ENCODE peak calls at places on chromosomes 3 and 15, in six cellular contexts. C is HT1080; P is stimulated activated effector memory CD8-positive, alpha-beta T cell treated with anti-CD3 and anti-CD28 coated beads, Interleukin-12 subunit alpha, Interleukin-12 subunit beta, amount 100 ng/mL, for 72 hours; N is H4; R is GM23248; J is A172. H is an unnamed sample.

GRCh38 chr3:58965870-58966269 is 84.0 kb downstream of the CFAP20DC start:
- DNase-seq in C (no peak), P (no peak), N (no peak), R (peak; percentile 43), J (no peak), H (no peak)

GRCh38 chr3:119781330-119782198 is at the start of gene NR1I2:
- DNase-seq in C (peak; percentile 25), P (no peak), N (no peak), R (no peak), J (no peak), H (no peak)

GRCh38 chr15:88704791-88705768 is 66.3 kb downstream of the ISG20 start:
- DNase-seq in C (no peak), P (no peak), N (no peak), R (peak; percentile 45), J (no peak), H (no peak)

GRCh38 chr15:60137711-60138396 is 133.7 kb downstream of the FOXB1 start:
- DNase-seq in C (peak; percentile 86), P (no peak), N (peak; percentile 32), R (peak; percentile 71), J (peak; percentile 52), H (no peak)

GRCh38 chr15:98923159-98923558 is 84.4 kb downstream of the PGPEP1L start:
- DNase-seq in C (no peak), P (no peak), N (no peak), R (no peak), J (no peak), H (no peak)

GRCh38 chr3:196501316-196502064 is 2.1 kb downstream of the RNF168 start:
- DNase-seq in C (peak; percentile 33), P (no peak), N (no peak), R (peak; percentile 61), J (no peak), H (no peak)

GRCh38 chr15:100713163-100713867 is 110.9 kb downstream of the ASB7 start:
- DNase-seq in C (peak; percentile 95), P (no peak), N (peak; percentile 94), R (peak; percentile 71), J (peak; percentile 94), H (no peak)

GRCh38 chr15:72233759-72234158 is 2.8 kb upstream of the PKM start:
- DNase-seq in C (no peak), P (no peak), N (no peak), R (no peak), J (no peak), H (no peak)

GRCh38 chr15:71687902-71688508 is 122.3 kb upstream of the NR2E3 start:
- DNase-seq in C (no peak), P (no peak), N (no peak), R (peak; percentile 56), J (no peak), H (no peak)

GRCh38 chr3:58176827-58177489 is 33.8 kb downstream of the DNASE1L3 start:
- DNase-seq in C (no peak), P (no peak), N (no peak), R (peak; percentile 24), J (no peak), H (no peak)

GRCh38 chr3:46538803-46539442 is 27.2 kb downstream of the LRRC2 start:
- DNase-seq in C (peak; percentile 60), P (peak; percentile 83), N (no peak), R (peak; percentile 94), J (peak; percentile 51), H (peak; percentile 35)

GRCh38 chr15:48447657-48448056 is 116.4 kb downstream of the DUT start:
- DNase-seq in C (peak; percentile 76), P (no peak), N (no peak), R (peak; percentile 91), J (peak; percentile 73), H (no peak)

GRCh38 chr3:14253983-14254382 is 75.4 kb downstream of the LSM3 start:
- DNase-seq in C (no peak), P (no peak), N (no peak), R (no peak), J (no peak), H (no peak)

GRCh38 chr3:109683746-109684145 is 346.4 kb upstream of the DPPA4 start:
- DNase-seq in C (no peak), P (no peak), N (no peak), R (peak; percentile 47), J (no peak), H (no peak)

GRCh38 chr15:98878862-98879261 is 128.7 kb downstream of the PGPEP1L start:
- DNase-seq in C (no peak), P (no peak), N (no peak), R (no peak), J (no peak), H (no peak)

GRCh38 chr3:59108091-59108815 is 58.4 kb upstream of the CFAP20DC start:
- DNase-seq in C (peak; percentile 51), P (no peak), N (no peak), R (peak; percentile 49), J (peak; percentile 41), H (no peak)

GRCh38 chr3:29215948-29216347 is 64.9 kb upstream of the RBMS3 start:
- DNase-seq in C (no peak), P (no peak), N (no peak), R (peak; percentile 42), J (no peak), H (no peak)

GRCh38 chr15:80710635-80711553 is 15.8 kb downstream of the ABHD17C start:
- DNase-seq in C (peak; percentile 78), P (peak; percentile 76), N (no peak), R (peak; percentile 42), J (peak; percentile 61), H (no peak)

GRCh38 chr3:123096701-123097100 is 29.9 kb downstream of the PDIA5 start:
- DNase-seq in C (no peak), P (no peak), N (peak; percentile 71), R (peak; percentile 36), J (peak; percentile 45), H (no peak)

GRCh38 chr3:31664031-31664430 is 131.3 kb downstream of the STT3B start:
- DNase-seq in C (no peak), P (no peak), N (no peak), R (no peak), J (no peak), H (no peak)